ENCODE peak calls at places on chromosomes 4 and X, in four cellular contexts. One of them, this sample, is unnamed.

GRCh38 chr4:79585834-79586233 is 177.8 kb upstream of the GK2 start:
- DNase-seq in K562: no peak
- DNase-seq in A549: no peak
- DNase-seq in GM12878: no peak
- DNase-seq in this sample: no peak

GRCh38 chrX:103792916-103793540 is 16.4 kb downstream of the PLP1 start:
- DNase-seq in K562: no peak
- DNase-seq in A549: no peak
- DNase-seq in GM12878: no peak
- DNase-seq in this sample: no peak

GRCh38 chr4:6641164-6641970 is 882 bp downstream of the MRFAP1 start:
- DNase-seq in A549: no peak
- DNase-seq in K562: peak
- DNase-seq in GM12878: no peak
- DNase-seq in this sample: no peak

GRCh38 chr4:73221734-73222133 is 36.9 kb downstream of the ANKRD17 start:
- DNase-seq in K562: no peak
- DNase-seq in GM12878: no peak
- DNase-seq in A549: no peak
- DNase-seq in this sample: no peak

GRCh38 chrX:109635151-109635550 is 10.2 kb upstream of the KCNE5 start:
- DNase-seq in K562: peak
- DNase-seq in A549: peak
- DNase-seq in GM12878: no peak
- DNase-seq in this sample: no peak

GRCh38 chr4:109658871-109659410 is 44.3 kb downstream of the CASP6 start:
- DNase-seq in GM12878: no peak
- DNase-seq in A549: peak
- DNase-seq in K562: no peak
- DNase-seq in this sample: no peak

GRCh38 chrX:2485460-2485753 is 15.4 kb downstream of the DHRSX start:
- DNase-seq in K562: no peak
- DNase-seq in GM12878: no peak
- DNase-seq in A549: no peak
- DNase-seq in this sample: no peak

GRCh38 chrX:44042124-44042523 is 68.9 kb upstream of the NDP start:
- DNase-seq in A549: no peak
- DNase-seq in GM12878: no peak
- DNase-seq in K562: no peak
- DNase-seq in this sample: no peak

GRCh38 chr4:154491341-154491679 is 289 bp downstream of the DCHS2 start:
- DNase-seq in GM12878: no peak
- DNase-seq in K562: no peak
- DNase-seq in A549: peak
- DNase-seq in this sample: no peak

GRCh38 chr4:133668061-133668851 is 519.2 kb downstream of the PCDH10 start:
- DNase-seq in A549: no peak
- DNase-seq in GM12878: no peak
- DNase-seq in K562: no peak
- DNase-seq in this sample: no peak

GRCh38 chrX:40153335-40154221 is 55.8 kb upstream of the BCOR start:
- DNase-seq in K562: peak
- DNase-seq in A549: peak
- DNase-seq in GM12878: no peak
- DNase-seq in this sample: no peak

GRCh38 chrX:77595848-77596247 is 148.7 kb downstream of the FGF16 start:
- DNase-seq in GM12878: no peak
- DNase-seq in A549: no peak
- DNase-seq in K562: no peak
- DNase-seq in this sample: no peak

DNA sequence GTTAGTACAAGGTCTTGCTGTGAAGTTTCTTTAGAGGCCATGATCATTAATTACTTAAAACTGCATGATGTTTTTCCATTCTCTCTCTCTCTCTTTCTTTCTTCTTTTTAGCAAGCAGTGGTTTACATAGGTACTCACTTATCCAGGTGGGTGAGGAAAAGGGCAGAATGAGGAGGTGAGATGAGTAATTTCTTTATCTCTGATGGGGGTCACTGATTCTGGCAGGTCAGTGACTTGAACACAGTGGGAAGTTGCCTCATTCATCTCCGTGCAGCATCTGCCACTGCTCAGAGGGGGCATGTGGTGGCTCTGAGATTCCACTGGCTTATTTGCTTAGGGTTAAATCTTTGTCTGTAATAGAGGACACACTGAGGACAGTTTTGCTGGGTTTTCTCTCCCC is 62.6 kb downstream of the FAM114A1 start:
- DNase-seq in A549: no peak
- DNase-seq in K562: no peak
- DNase-seq in GM12878: no peak
- DNase-seq in this sample: no peak
- TF ChIP-seq SMC3 in A549: no peak
- TF ChIP-seq SMC3 in K562: no peak
- TF ChIP-seq SMC3 in GM12878: no peak
- TF ChIP-seq SMC3 in this sample: no peak

GRCh38 chr4:26346203-26346620 is 25.4 kb downstream of the RBPJ start:
- DNase-seq in K562: peak
- DNase-seq in A549: no peak
- DNase-seq in GM12878: no peak
- DNase-seq in this sample: no peak
- TF ChIP-seq CHD4 in K562: no peak
- TF ChIP-seq CHD4 in A549: no peak
- TF ChIP-seq CHD4 in GM12878: no peak
- TF ChIP-seq CHD4 in this sample: no peak

GRCh38 chr4:25861951-25862410 is 807 bp downstream of the SEL1L3 start:
- DNase-seq in K562: no peak
- DNase-seq in GM12878: no peak
- DNase-seq in A549: peak
- DNase-seq in this sample: no peak
- TF ChIP-seq SMC3 in K562: no peak
- TF ChIP-seq SMC3 in GM12878: no peak
- TF ChIP-seq SMC3 in A549: no peak
- TF ChIP-seq SMC3 in this sample: no peak

DNA sequence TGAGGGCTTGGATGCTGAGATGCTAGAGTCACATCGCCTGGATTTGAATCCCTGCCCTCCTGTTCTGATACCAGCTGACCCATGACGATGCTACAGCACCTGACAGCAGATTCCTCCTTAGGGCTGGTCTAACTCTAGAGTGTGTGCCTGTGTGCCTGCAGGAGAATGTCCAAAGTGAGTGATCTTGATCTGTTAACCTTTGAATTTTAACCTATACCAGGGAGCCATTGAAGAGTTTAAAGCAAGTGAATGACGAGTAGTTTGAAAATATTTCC is 102.6 kb downstream of the PTTG2 start:
- DNase-seq in GM12878: no peak
- DNase-seq in A549: no peak
- DNase-seq in K562: no peak
- DNase-seq in this sample: no peak
- TF ChIP-seq CHD4 in GM12878: no peak
- TF ChIP-seq CHD4 in A549: no peak
- TF ChIP-seq CHD4 in K562: no peak
- TF ChIP-seq CHD4 in this sample: no peak

DNA sequence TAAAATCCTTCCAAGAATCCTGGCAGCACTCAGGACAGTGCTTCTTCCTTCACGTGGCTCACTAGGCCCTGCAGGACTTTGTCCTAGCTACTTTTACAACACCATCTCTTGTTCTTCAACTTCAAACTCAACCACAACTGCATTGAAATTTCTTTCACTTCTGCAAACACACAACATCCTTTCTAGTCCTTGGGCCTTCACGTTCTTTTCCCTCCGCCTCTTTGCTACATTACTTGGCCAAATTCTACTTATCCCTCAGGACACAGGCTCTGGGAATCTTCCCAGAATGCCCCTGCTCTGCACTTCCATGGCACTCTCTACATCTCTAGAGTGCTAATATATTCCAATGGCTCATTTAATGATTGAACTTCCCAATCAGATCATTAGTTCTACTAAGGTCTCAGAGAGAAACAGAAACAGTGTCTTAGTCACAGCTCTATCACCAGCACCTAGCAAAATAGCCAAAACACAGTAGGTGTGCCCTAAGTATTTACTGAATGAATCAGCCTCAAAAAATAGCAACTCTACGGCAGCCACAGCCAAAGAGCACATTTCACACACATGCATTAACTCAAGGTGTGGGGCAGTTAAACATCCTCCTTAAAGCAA is 73.3 kb downstream of the MANBA start:
- DNase-seq in A549: peak
- DNase-seq in GM12878: peak
- DNase-seq in K562: no peak
- DNase-seq in this sample: no peak
- TF ChIP-seq SMC3 in A549: no peak
- TF ChIP-seq SMC3 in GM12878: no peak
- TF ChIP-seq SMC3 in K562: no peak
- TF ChIP-seq SMC3 in this sample: no peak

DNA sequence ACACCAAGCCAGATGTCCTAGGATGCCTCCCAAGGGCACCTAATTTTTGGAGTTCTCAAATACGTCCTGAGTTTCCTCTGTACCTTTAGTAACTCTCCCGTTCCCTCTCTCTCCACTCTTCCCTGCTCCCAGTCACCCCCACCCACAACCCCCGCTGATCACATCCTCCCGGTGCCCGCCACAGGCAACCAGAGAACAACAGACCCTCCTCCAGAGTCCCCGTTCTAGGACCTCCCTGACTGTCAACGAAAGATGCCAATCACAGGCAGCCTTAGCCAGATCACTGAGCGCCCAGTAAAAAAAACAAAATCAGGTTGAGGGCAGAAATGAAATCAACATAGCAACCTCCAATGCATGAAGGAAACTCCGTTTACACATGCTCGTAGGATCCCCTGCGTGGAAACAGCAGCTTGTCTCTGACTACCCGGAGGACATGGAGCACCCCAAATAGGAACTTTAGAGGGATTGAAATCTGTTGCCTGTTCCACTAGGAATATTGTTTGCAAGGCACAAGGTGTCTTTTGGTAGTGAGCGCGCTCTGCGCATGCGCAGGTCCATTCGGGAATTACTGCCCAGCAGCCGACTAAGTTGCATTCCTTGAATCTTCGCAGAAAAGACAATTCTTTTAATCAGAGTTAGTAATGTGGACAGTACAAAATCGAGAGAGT is at the start of gene GABRB1:
- DNase-seq in GM12878: no peak
- DNase-seq in A549: peak
- DNase-seq in K562: no peak
- DNase-seq in this sample: no peak
- TF ChIP-seq CHD4 in GM12878: no peak
- TF ChIP-seq CHD4 in A549: no peak
- TF ChIP-seq CHD4 in K562: no peak
- TF ChIP-seq CHD4 in this sample: no peak

DNA sequence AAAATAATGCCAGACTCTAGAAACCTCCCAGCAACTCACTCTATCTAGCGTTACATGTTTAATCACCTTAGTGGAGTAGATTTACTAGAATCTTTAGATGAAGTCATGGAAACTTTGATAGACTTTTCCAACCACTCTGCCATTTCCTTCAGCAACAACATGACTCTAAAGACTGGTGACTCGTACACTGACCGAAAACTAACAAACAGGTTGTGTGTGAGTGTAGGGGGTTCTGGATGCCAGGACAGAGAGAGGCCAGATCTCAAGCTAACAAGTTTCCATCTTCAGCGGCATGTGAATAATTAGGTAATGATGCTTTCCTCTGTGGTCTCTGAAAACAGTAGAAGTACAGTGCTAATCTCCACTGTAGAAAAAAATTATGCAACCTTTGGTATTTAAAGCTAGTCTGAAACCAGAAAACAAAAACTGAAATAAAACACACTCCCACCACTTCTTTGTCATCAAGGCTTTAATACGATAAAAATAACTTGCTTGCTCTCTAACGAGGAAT is 286.4 kb downstream of the PRDM5 start:
- DNase-seq in A549: no peak
- DNase-seq in K562: no peak
- DNase-seq in GM12878: no peak
- DNase-seq in this sample: no peak
- TF ChIP-seq SMC3 in A549: no peak
- TF ChIP-seq SMC3 in K562: no peak
- TF ChIP-seq SMC3 in GM12878: no peak
- TF ChIP-seq SMC3 in this sample: no peak

GRCh38 chr4:175999944-176000343 is 65.7 kb upstream of the WDR17 start:
- DNase-seq in GM12878: no peak
- DNase-seq in K562: no peak
- DNase-seq in A549: no peak
- DNase-seq in this sample: no peak

GRCh38 chr4:176002007-176002623 is 63.5 kb upstream of the WDR17 start:
- DNase-seq in GM12878: no peak
- DNase-seq in A549: peak
- DNase-seq in K562: no peak
- DNase-seq in this sample: no peak

GRCh38 chr4:175997291-175997690 is 68.3 kb upstream of the WDR17 start:
- DNase-seq in GM12878: no peak
- DNase-seq in A549: no peak
- DNase-seq in K562: no peak
- DNase-seq in this sample: no peak

GRCh38 chr4:175998782-175999181 is 66.9 kb upstream of the WDR17 start:
- DNase-seq in A549: peak
- DNase-seq in K562: no peak
- DNase-seq in GM12878: no peak
- DNase-seq in this sample: no peak

DNA sequence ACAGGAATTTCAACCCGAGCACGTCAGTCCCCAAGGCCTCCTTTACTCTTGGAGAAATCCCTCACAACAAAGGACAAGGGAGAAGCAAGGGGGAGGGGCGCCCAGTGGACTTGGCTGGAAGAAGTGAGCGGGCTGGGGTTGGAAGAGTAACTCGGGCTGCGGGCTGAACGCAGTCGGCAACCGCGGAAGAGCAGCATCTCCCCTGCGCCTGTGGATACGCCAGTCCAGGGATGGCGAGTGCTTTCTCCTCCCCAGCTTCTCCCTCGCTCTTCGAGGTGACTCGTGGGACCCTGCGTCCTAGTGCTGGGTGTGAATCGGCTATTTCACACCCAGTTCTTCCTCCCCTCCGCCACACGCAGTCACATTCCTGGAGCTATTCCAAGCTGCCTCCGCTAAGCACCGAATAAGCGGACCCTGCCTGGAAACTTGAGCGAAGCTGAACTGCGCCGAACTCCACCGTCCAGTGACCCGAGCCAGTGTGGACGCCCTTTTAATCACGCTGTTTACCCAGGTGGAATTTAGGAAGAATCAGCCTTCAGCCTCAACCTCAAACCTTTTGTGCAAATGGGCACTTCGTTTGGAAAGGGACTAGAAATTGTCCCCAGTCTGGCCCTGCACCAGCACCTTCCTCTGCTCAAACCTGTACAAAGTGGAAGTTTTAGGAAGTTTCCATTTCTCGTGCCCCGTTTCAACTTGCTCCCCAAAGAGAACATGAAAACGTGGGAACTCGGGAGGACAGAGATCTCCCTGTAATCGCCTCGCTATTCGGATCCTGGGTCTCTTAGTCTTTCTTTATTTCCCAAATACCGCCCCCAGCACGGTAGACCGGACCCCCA is 64.3 kb upstream of the WDR17 start:
- DNase-seq in K562: no peak
- DNase-seq in GM12878: no peak
- DNase-seq in A549: peak
- DNase-seq in this sample: no peak
- TF ChIP-seq CHD4 in K562: no peak
- TF ChIP-seq CHD4 in GM12878: no peak
- TF ChIP-seq CHD4 in A549: no peak
- TF ChIP-seq CHD4 in this sample: no peak